ENCODE peak calls at places on chromosomes 1 and 21, in ten cellular contexts. L, W, C, A, Q, B, J, G, V and P are unnamed samples.

GRCh38 chr1:199124351-199124750 is 485.5 kb downstream of the PTPRC start:
- DNase-seq in L (no peak), W (no peak), C (no peak), A (no peak), Q (no peak), B (no peak), J (no peak), G (no peak), V (no peak), P (no peak)

GRCh38 chr1:207752456-207753132 is 740 bp downstream of the CD46 start:
- DNase-seq in L (peak; percentile 77), W (peak; percentile 42), C (no peak), A (no peak), Q (no peak), B (no peak), J (no peak), G (peak; percentile 63), V (no peak), P (peak; percentile 59)

GRCh38 chr1:206655471-206655882 is 20.1 kb downstream of the DYRK3 start:
- DNase-seq in L (no peak), W (peak; percentile 30), C (no peak), A (no peak), Q (no peak), B (no peak), J (no peak), G (peak; percentile 69), V (no peak), P (no peak)

GRCh38 chr1:179745131-179745611 is 2.1 kb downstream of the FAM163A start:
- DNase-seq in L (no peak), W (no peak), C (no peak), A (no peak), Q (no peak), B (no peak), J (no peak), G (no peak), V (no peak), P (peak; percentile 59)

GRCh38 chr1:51898090-51898734 is 19.7 kb upstream of the NRDC start:
- DNase-seq in L (no peak), W (peak; percentile 48), C (no peak), A (no peak), Q (no peak), B (peak; percentile 9), J (no peak), G (no peak), V (no peak), P (no peak)

GRCh38 chr1:197799271-197799670 is 24.0 kb upstream of the DENND1B start:
- DNase-seq in L (no peak), W (no peak), C (no peak), A (no peak), Q (no peak), B (no peak), J (no peak), G (no peak), V (no peak), P (no peak)

GRCh38 chr1:121417289-121417955 is 232.6 kb downstream of the SRGAP2C start:
- DNase-seq in L (no peak), W (no peak), C (no peak), A (no peak), Q (no peak), B (no peak), J (no peak), G (no peak), V (no peak), P (no peak)

GRCh38 chr1:2544875-2545638 is 11.1 kb upstream of the TNFRSF14 start:
- DNase-seq in L (no peak), W (no peak), C (no peak), A (no peak), Q (no peak), B (no peak), J (no peak), G (no peak), V (no peak), P (no peak)

GRCh38 chr1:232841823-232842565 is 36.8 kb downstream of the MAP10 start:
- DNase-seq in L (no peak), W (no peak), C (no peak), A (no peak), Q (no peak), B (no peak), J (no peak), G (no peak), V (no peak), P (no peak)

GRCh38 chr21:37557261-37557950 is 190.8 kb downstream of the DYRK1A start:
- DNase-seq in L (no peak), W (no peak), C (no peak), A (no peak), Q (no peak), B (no peak), J (no peak), G (no peak), V (no peak), P (peak; percentile 45)

GRCh38 chr1:228691926-228692325 is 43.4 kb upstream of the RHOU start:
- DNase-seq in L (peak; percentile 15), W (peak; percentile 44), C (no peak), A (no peak), Q (no peak), B (peak; percentile 72), J (peak; percentile 70), G (peak; percentile 44), V (no peak), P (peak; percentile 21)

GRCh38 chr1:179881642-179882252 is 338 bp upstream of the TOR1AIP1 start:
- DNase-seq in L (peak; percentile 82), W (peak; percentile 97), C (no peak), A (peak; percentile 80), Q (peak; percentile 86), B (peak; percentile 81), J (peak; percentile 90), G (peak; percentile 88), V (peak; percentile 89), P (peak; percentile 94)

GRCh38 chr1:173269490-173270230 is 62.5 kb upstream of the TNFSF4 start:
- DNase-seq in L (no peak), W (peak; percentile 45), C (no peak), A (no peak), Q (no peak), B (peak; percentile 40), J (no peak), G (no peak), V (no peak), P (no peak)

DNA sequence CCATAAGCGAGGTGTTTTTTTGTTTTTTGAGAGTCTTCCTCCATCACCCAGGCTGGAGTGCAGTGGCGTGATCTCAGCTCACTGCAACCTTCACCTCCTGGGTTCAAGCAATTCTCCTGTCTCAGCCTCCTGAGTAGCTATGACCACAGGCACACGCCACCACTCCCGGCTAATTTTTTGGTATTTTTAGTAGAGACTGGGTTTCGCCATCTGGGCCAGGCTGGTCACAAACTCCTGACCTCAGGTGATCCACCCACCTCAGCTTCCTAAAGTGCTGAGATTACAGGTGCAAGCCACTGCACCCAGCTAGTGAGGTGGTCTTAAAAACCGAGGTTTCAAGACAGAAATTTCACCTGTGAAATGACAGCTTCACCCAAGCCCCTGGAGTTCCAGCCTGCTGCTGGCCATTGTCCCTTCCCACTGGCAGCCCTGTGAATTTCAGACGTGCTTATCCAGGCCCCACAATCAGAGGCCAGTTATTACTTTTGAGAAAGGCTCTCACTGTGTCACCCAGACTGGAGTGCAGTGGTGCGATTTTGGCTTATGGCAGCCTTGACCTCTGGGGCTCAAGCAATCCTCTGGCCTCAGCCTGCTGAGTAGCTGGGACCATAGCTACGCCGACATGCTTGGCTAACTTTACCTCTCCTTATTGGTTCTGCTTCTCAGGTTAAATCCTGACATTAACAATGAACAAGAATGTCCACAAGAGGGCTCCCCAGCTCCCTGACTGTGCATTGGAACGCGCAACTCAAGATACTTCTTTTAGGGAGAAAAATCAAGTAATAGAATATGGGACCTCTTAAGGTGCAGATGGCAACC is 19.4 kb downstream of the ENO1 start:
- DNase-seq in L (no peak), W (peak; percentile 83), C (no peak), A (no peak), Q (no peak), B (no peak), J (peak; percentile 45), G (peak; percentile 56), V (no peak), P (peak; percentile 79)
- TF ChIP-seq POLR2A in L (no peak), W (peak; percentile 33), C (no peak), A (no peak), Q (no peak), B (no peak), J (no peak), G (no peak), V (no peak), P (no peak)

GRCh38 chr1:167790117-167790516 is 68.3 kb downstream of the MPZL1 start:
- DNase-seq in L (no peak), W (no peak), C (no peak), A (no peak), Q (peak; percentile 72), B (no peak), J (peak; percentile 73), G (no peak), V (no peak), P (no peak)
- H3K27ac ChIP-seq in L (no peak overlapping the region), W (no peak overlapping the region), C (no peak overlapping the region), A (no peak overlapping the region), Q (peak overlapping the region; percentile 62), B (no peak overlapping the region), J (no peak overlapping the region), G (no peak overlapping the region), V (no peak overlapping the region), P (no peak overlapping the region)

DNA sequence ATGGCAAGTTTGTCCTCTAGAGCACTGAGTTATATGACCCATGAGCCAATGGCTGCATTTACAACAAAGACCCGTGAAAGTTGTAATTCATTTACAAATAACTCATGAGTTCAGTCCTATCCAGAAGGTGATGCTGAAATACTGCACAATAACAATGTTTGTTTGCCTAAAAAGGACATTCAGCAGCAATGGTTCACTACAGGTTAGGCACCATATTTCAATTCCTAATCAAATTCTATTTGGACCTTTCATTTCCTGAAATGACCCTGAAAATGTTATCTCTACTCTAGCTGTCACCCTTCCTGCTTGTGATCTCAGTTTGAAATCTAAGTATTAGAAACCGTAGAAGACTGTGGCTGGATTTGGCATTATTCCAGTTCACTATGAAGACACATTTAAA is 191.2 kb upstream of the SAMSN1 start:
- DNase-seq in L (no peak), W (peak; percentile 53), C (no peak), A (no peak), Q (no peak), B (no peak), J (no peak), G (no peak), V (no peak), P (no peak)
- H3K4me3 ChIP-seq in L (no peak overlapping the region), W (no peak overlapping the region), C (no peak overlapping the region), A (no peak overlapping the region), Q (no peak overlapping the region), B (no peak overlapping the region), J (no peak overlapping the region), G (no peak overlapping the region), V (no peak overlapping the region), P (no peak overlapping the region)

DNA sequence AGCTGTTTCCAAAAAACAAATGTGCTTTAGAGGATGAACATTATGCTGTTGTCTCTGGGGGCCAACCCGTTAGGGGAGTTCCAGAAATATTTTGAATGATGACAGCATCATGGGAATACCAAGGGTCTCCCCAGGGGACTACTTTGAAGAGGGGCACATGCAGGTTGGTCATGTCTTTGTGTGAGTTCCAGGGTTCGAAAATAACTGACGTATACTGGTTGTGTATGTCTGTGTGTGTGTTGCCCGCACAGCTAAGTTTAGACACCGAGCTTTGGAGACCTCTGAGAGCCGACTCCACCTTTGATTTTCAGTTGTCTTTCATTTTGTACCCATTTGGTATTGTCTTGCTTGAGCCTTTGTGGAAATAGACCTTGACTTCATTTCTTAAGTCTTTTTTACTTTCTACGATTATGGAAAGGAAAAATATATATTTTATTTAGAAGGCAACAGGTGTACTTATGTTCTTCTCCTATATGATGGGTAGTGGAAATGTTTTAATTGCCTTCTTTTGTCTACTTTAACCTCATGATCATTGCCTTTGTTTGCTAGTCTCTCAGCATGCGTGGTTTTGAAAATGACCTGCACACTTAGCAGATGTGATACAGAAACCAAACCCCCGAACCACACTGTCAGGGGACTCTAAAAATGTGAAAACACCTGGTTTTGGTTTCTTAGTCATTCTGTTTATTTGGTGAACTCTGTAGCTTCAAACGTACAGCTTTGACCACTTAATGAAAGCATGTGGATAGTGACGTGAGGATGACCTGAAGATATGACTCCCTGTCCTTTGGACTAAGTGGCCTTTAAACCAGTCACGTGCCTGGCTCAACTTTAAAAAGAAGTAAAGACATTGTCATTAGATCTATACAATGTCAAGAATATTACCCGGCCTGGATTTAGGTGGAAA is 56.5 kb downstream of the GALNT2 start:
- DNase-seq in L (no peak), W (no peak), C (no peak), A (no peak), Q (no peak), B (no peak), J (no peak), G (no peak), V (no peak), P (no peak)
- TF ChIP-seq POLR2A in L (no peak), W (no peak), C (no peak), A (no peak), Q (no peak), B (no peak), J (no peak), G (no peak), V (no peak), P (no peak)